ENCODE peak calls at places on chromosomes 5 and 9, in ten cellular contexts. One of them, this sample, is unnamed.

GRCh38 chr5:141878186-141878770 is at the start of gene PCDH1:
- DNase-seq in stimulated activated CD8-positive, alpha-beta memory T cell treated with anti-CD3 and anti-CD28 coated beads, Interleukin-15, amount 100 ng/mL, for 4 hours: no peak
- DNase-seq in kidney tubule cell: peak; percentile 45
- DNase-seq in left cardiac atrium: peak; percentile 48
- DNase-seq in activated T-helper 1 cell treated with Interleukin-2 at 50 U/mL for 16 hours: no peak
- DNase-seq in HS-27A: no peak
- DNase-seq in NCI-H524: peak; percentile 31
- DNase-seq in RWPE2: no peak
- DNase-seq in tibial artery: peak; percentile 69
- DNase-seq in hypothalamus: peak; percentile 77
- DNase-seq in this sample: no peak

GRCh38 chr9:37248651-37249163 is 128.3 kb downstream of the ZCCHC7 start:
- DNase-seq in stimulated activated CD8-positive, alpha-beta memory T cell treated with anti-CD3 and anti-CD28 coated beads, Interleukin-15, amount 100 ng/mL, for 4 hours: no peak
- DNase-seq in kidney tubule cell: no peak
- DNase-seq in left cardiac atrium: no peak
- DNase-seq in activated T-helper 1 cell treated with Interleukin-2 at 50 U/mL for 16 hours: no peak
- DNase-seq in HS-27A: no peak
- DNase-seq in NCI-H524: no peak
- DNase-seq in RWPE2: no peak
- DNase-seq in tibial artery: no peak
- DNase-seq in hypothalamus: no peak
- DNase-seq in this sample: no peak

GRCh38 chr9:10806873-10807272 is 194.1 kb upstream of the PTPRD start:
- DNase-seq in stimulated activated CD8-positive, alpha-beta memory T cell treated with anti-CD3 and anti-CD28 coated beads, Interleukin-15, amount 100 ng/mL, for 4 hours: no peak
- DNase-seq in kidney tubule cell: no peak
- DNase-seq in left cardiac atrium: no peak
- DNase-seq in activated T-helper 1 cell treated with Interleukin-2 at 50 U/mL for 16 hours: no peak
- DNase-seq in HS-27A: no peak
- DNase-seq in NCI-H524: no peak
- DNase-seq in RWPE2: no peak
- DNase-seq in tibial artery: no peak
- DNase-seq in hypothalamus: no peak
- DNase-seq in this sample: no peak

GRCh38 chr5:43042626-43043399 is 2.7 kb upstream of the ANXA2R start:
- DNase-seq in stimulated activated CD8-positive, alpha-beta memory T cell treated with anti-CD3 and anti-CD28 coated beads, Interleukin-15, amount 100 ng/mL, for 4 hours: peak; percentile 45
- DNase-seq in kidney tubule cell: peak; percentile 62
- DNase-seq in left cardiac atrium: peak; percentile 81
- DNase-seq in activated T-helper 1 cell treated with Interleukin-2 at 50 U/mL for 16 hours: peak; percentile 45
- DNase-seq in HS-27A: peak; percentile 43
- DNase-seq in NCI-H524: peak; percentile 78
- DNase-seq in RWPE2: peak; percentile 80
- DNase-seq in tibial artery: peak; percentile 90
- DNase-seq in hypothalamus: peak; percentile 72
- DNase-seq in this sample: peak; percentile 85

GRCh38 chr5:141810702-141811101 is 67.5 kb downstream of the PCDH1 start:
- DNase-seq in stimulated activated CD8-positive, alpha-beta memory T cell treated with anti-CD3 and anti-CD28 coated beads, Interleukin-15, amount 100 ng/mL, for 4 hours: no peak
- DNase-seq in kidney tubule cell: no peak
- DNase-seq in left cardiac atrium: no peak
- DNase-seq in activated T-helper 1 cell treated with Interleukin-2 at 50 U/mL for 16 hours: no peak
- DNase-seq in HS-27A: no peak
- DNase-seq in NCI-H524: no peak
- DNase-seq in RWPE2: no peak
- DNase-seq in tibial artery: no peak
- DNase-seq in hypothalamus: no peak
- DNase-seq in this sample: no peak

GRCh38 chr9:120783611-120784047 is 9.6 kb downstream of the FBXW2 start:
- DNase-seq in stimulated activated CD8-positive, alpha-beta memory T cell treated with anti-CD3 and anti-CD28 coated beads, Interleukin-15, amount 100 ng/mL, for 4 hours: no peak
- DNase-seq in kidney tubule cell: peak; percentile 8
- DNase-seq in left cardiac atrium: no peak
- DNase-seq in activated T-helper 1 cell treated with Interleukin-2 at 50 U/mL for 16 hours: no peak
- DNase-seq in HS-27A: no peak
- DNase-seq in NCI-H524: no peak
- DNase-seq in RWPE2: no peak
- DNase-seq in tibial artery: no peak
- DNase-seq in hypothalamus: no peak
- DNase-seq in this sample: no peak

GRCh38 chr5:111146053-111146452 is 53.9 kb downstream of the WDR36 start:
- DNase-seq in stimulated activated CD8-positive, alpha-beta memory T cell treated with anti-CD3 and anti-CD28 coated beads, Interleukin-15, amount 100 ng/mL, for 4 hours: no peak
- DNase-seq in kidney tubule cell: no peak
- DNase-seq in left cardiac atrium: no peak
- DNase-seq in activated T-helper 1 cell treated with Interleukin-2 at 50 U/mL for 16 hours: no peak
- DNase-seq in HS-27A: no peak
- DNase-seq in NCI-H524: no peak
- DNase-seq in RWPE2: no peak
- DNase-seq in tibial artery: no peak
- DNase-seq in hypothalamus: no peak
- DNase-seq in this sample: no peak

GRCh38 chr5:95369796-95370195 is 21.4 kb upstream of the FAM81B start:
- DNase-seq in stimulated activated CD8-positive, alpha-beta memory T cell treated with anti-CD3 and anti-CD28 coated beads, Interleukin-15, amount 100 ng/mL, for 4 hours: no peak
- DNase-seq in kidney tubule cell: no peak
- DNase-seq in left cardiac atrium: no peak
- DNase-seq in activated T-helper 1 cell treated with Interleukin-2 at 50 U/mL for 16 hours: no peak
- DNase-seq in HS-27A: no peak
- DNase-seq in NCI-H524: no peak
- DNase-seq in RWPE2: no peak
- DNase-seq in tibial artery: no peak
- DNase-seq in hypothalamus: no peak
- DNase-seq in this sample: no peak

GRCh38 chr9:76353280-76353679 is 40.9 kb downstream of the RFK start:
- DNase-seq in stimulated activated CD8-positive, alpha-beta memory T cell treated with anti-CD3 and anti-CD28 coated beads, Interleukin-15, amount 100 ng/mL, for 4 hours: no peak
- DNase-seq in kidney tubule cell: no peak
- DNase-seq in left cardiac atrium: no peak
- DNase-seq in activated T-helper 1 cell treated with Interleukin-2 at 50 U/mL for 16 hours: no peak
- DNase-seq in HS-27A: no peak
- DNase-seq in NCI-H524: no peak
- DNase-seq in RWPE2: no peak
- DNase-seq in tibial artery: no peak
- DNase-seq in hypothalamus: no peak
- DNase-seq in this sample: no peak

GRCh38 chr9:121055642-121056143 is 5.6 kb upstream of the C5 start:
- DNase-seq in stimulated activated CD8-positive, alpha-beta memory T cell treated with anti-CD3 and anti-CD28 coated beads, Interleukin-15, amount 100 ng/mL, for 4 hours: no peak
- DNase-seq in kidney tubule cell: peak; percentile 7
- DNase-seq in left cardiac atrium: no peak
- DNase-seq in activated T-helper 1 cell treated with Interleukin-2 at 50 U/mL for 16 hours: no peak
- DNase-seq in HS-27A: no peak
- DNase-seq in NCI-H524: no peak
- DNase-seq in RWPE2: no peak
- DNase-seq in tibial artery: no peak
- DNase-seq in hypothalamus: no peak
- DNase-seq in this sample: no peak

GRCh38 chr9:34343090-34343489 is 13.7 kb downstream of the NUDT2 start:
- DNase-seq in stimulated activated CD8-positive, alpha-beta memory T cell treated with anti-CD3 and anti-CD28 coated beads, Interleukin-15, amount 100 ng/mL, for 4 hours: no peak
- DNase-seq in kidney tubule cell: no peak
- DNase-seq in left cardiac atrium: peak; percentile 70
- DNase-seq in activated T-helper 1 cell treated with Interleukin-2 at 50 U/mL for 16 hours: no peak
- DNase-seq in HS-27A: no peak
- DNase-seq in NCI-H524: no peak
- DNase-seq in RWPE2: no peak
- DNase-seq in tibial artery: peak; percentile 92
- DNase-seq in hypothalamus: peak; percentile 88
- DNase-seq in this sample: peak; percentile 91

GRCh38 chr5:2659071-2659470 is 92.4 kb downstream of the IRX2 start:
- DNase-seq in stimulated activated CD8-positive, alpha-beta memory T cell treated with anti-CD3 and anti-CD28 coated beads, Interleukin-15, amount 100 ng/mL, for 4 hours: no peak
- DNase-seq in kidney tubule cell: no peak
- DNase-seq in left cardiac atrium: no peak
- DNase-seq in activated T-helper 1 cell treated with Interleukin-2 at 50 U/mL for 16 hours: no peak
- DNase-seq in HS-27A: no peak
- DNase-seq in NCI-H524: no peak
- DNase-seq in RWPE2: no peak
- DNase-seq in tibial artery: no peak
- DNase-seq in hypothalamus: no peak
- DNase-seq in this sample: no peak

GRCh38 chr5:120466337-120467006 is 2.4 kb downstream of the PRR16 start:
- DNase-seq in stimulated activated CD8-positive, alpha-beta memory T cell treated with anti-CD3 and anti-CD28 coated beads, Interleukin-15, amount 100 ng/mL, for 4 hours: no peak
- DNase-seq in kidney tubule cell: no peak
- DNase-seq in left cardiac atrium: no peak
- DNase-seq in activated T-helper 1 cell treated with Interleukin-2 at 50 U/mL for 16 hours: no peak
- DNase-seq in HS-27A: no peak
- DNase-seq in NCI-H524: no peak
- DNase-seq in RWPE2: no peak
- DNase-seq in tibial artery: no peak
- DNase-seq in hypothalamus: no peak
- DNase-seq in this sample: no peak

GRCh38 chr5:145062280-145062679 is 772.9 kb downstream of the PRELID2 start:
- DNase-seq in stimulated activated CD8-positive, alpha-beta memory T cell treated with anti-CD3 and anti-CD28 coated beads, Interleukin-15, amount 100 ng/mL, for 4 hours: no peak
- DNase-seq in kidney tubule cell: peak; percentile 89
- DNase-seq in left cardiac atrium: no peak
- DNase-seq in activated T-helper 1 cell treated with Interleukin-2 at 50 U/mL for 16 hours: no peak
- DNase-seq in HS-27A: no peak
- DNase-seq in NCI-H524: no peak
- DNase-seq in RWPE2: no peak
- DNase-seq in tibial artery: no peak
- DNase-seq in hypothalamus: no peak
- DNase-seq in this sample: no peak

GRCh38 chr5:56376128-56376527 is 143.0 kb upstream of the ANKRD55 start:
- DNase-seq in stimulated activated CD8-positive, alpha-beta memory T cell treated with anti-CD3 and anti-CD28 coated beads, Interleukin-15, amount 100 ng/mL, for 4 hours: no peak
- DNase-seq in kidney tubule cell: no peak
- DNase-seq in left cardiac atrium: no peak
- DNase-seq in activated T-helper 1 cell treated with Interleukin-2 at 50 U/mL for 16 hours: no peak
- DNase-seq in HS-27A: no peak
- DNase-seq in NCI-H524: no peak
- DNase-seq in RWPE2: no peak
- DNase-seq in tibial artery: no peak
- DNase-seq in hypothalamus: no peak
- DNase-seq in this sample: no peak

GRCh38 chr5:153445875-153446567 is 44.4 kb upstream of the GRIA1 start:
- DNase-seq in stimulated activated CD8-positive, alpha-beta memory T cell treated with anti-CD3 and anti-CD28 coated beads, Interleukin-15, amount 100 ng/mL, for 4 hours: no peak
- DNase-seq in kidney tubule cell: no peak
- DNase-seq in left cardiac atrium: peak; percentile 17
- DNase-seq in activated T-helper 1 cell treated with Interleukin-2 at 50 U/mL for 16 hours: no peak
- DNase-seq in HS-27A: no peak
- DNase-seq in NCI-H524: peak; percentile 14
- DNase-seq in RWPE2: no peak
- DNase-seq in tibial artery: peak; percentile 88
- DNase-seq in hypothalamus: no peak
- DNase-seq in this sample: peak; percentile 62

GRCh38 chr5:76785493-76785892 is 33.3 kb upstream of the F2RL1 start:
- DNase-seq in stimulated activated CD8-positive, alpha-beta memory T cell treated with anti-CD3 and anti-CD28 coated beads, Interleukin-15, amount 100 ng/mL, for 4 hours: no peak
- DNase-seq in kidney tubule cell: peak; percentile 96
- DNase-seq in left cardiac atrium: no peak
- DNase-seq in activated T-helper 1 cell treated with Interleukin-2 at 50 U/mL for 16 hours: no peak
- DNase-seq in HS-27A: no peak
- DNase-seq in NCI-H524: no peak
- DNase-seq in RWPE2: no peak
- DNase-seq in tibial artery: no peak
- DNase-seq in hypothalamus: no peak
- DNase-seq in this sample: peak; percentile 2

GRCh38 chr5:154365823-154366222 is 80.0 kb upstream of the SAP30L start:
- DNase-seq in stimulated activated CD8-positive, alpha-beta memory T cell treated with anti-CD3 and anti-CD28 coated beads, Interleukin-15, amount 100 ng/mL, for 4 hours: no peak
- DNase-seq in kidney tubule cell: no peak
- DNase-seq in left cardiac atrium: no peak
- DNase-seq in activated T-helper 1 cell treated with Interleukin-2 at 50 U/mL for 16 hours: no peak
- DNase-seq in HS-27A: no peak
- DNase-seq in NCI-H524: no peak
- DNase-seq in RWPE2: no peak
- DNase-seq in tibial artery: no peak
- DNase-seq in hypothalamus: no peak
- DNase-seq in this sample: no peak